ENCODE peak calls at places on chromosomes 11 and 22, in eight cellular contexts. W, I, M, N, Z, K, F and P are unnamed samples.

GRCh38 chr11:14299921-14300320 is 59.1 kb downstream of the RRAS2 start:
- DNase-seq in W (no peak), I (no peak), M (no peak), N (no peak), Z (no peak), K (no peak), F (no peak), P (no peak)

GRCh38 chr11:607971-608659 is 7.6 kb downstream of the IRF7 start:
- DNase-seq in W (no peak), I (no peak), M (no peak), N (no peak), Z (no peak), K (no peak), F (peak; percentile 66), P (no peak)

GRCh38 chr11:65811764-65812475 is 21.8 kb upstream of the SNX32 start:
- DNase-seq in W (no peak), I (no peak), M (no peak), N (no peak), Z (no peak), K (no peak), F (no peak), P (no peak)

GRCh38 chr11:72627594-72628281 is 46.5 kb downstream of the PDE2A start:
- DNase-seq in W (no peak), I (no peak), M (no peak), N (no peak), Z (no peak), K (no peak), F (no peak), P (no peak)

GRCh38 chr11:120013325-120014250 is 124.3 kb downstream of the TRIM29 start:
- DNase-seq in W (peak; percentile 62), I (no peak), M (peak; percentile 61), N (no peak), Z (no peak), K (peak; percentile 50), F (no peak), P (peak; percentile 53)

GRCh38 chr11:125036933-125037332 is 26.2 kb upstream of the SLC37A2 start:
- DNase-seq in W (no peak), I (no peak), M (no peak), N (peak; percentile 16), Z (no peak), K (no peak), F (no peak), P (peak; percentile 31)

GRCh38 chr11:18145837-18146236 is 13.5 kb downstream of the MRGPRX3 start:
- DNase-seq in W (no peak), I (no peak), M (no peak), N (no peak), Z (no peak), K (no peak), F (no peak), P (no peak)

GRCh38 chr11:113401718-113402117 is 14.1 kb downstream of the ANKK1 start:
- DNase-seq in W (peak; percentile 83), I (peak; percentile 35), M (peak; percentile 76), N (no peak), Z (peak; percentile 79), K (no peak), F (no peak), P (peak; percentile 99)

GRCh38 chr11:17890333-17890732 is 122.5 kb downstream of the SERGEF start:
- DNase-seq in W (no peak), I (no peak), M (no peak), N (no peak), Z (no peak), K (no peak), F (no peak), P (no peak)

GRCh38 chr22:17257091-17257490 is 37.9 kb upstream of the ADA2 start:
- DNase-seq in W (no peak), I (no peak), M (no peak), N (no peak), Z (no peak), K (no peak), F (no peak), P (no peak)

GRCh38 chr11:24068197-24068596 is 428.7 kb upstream of the LUZP2 start:
- DNase-seq in W (no peak), I (no peak), M (no peak), N (no peak), Z (no peak), K (no peak), F (no peak), P (no peak)

GRCh38 chr22:42697542-42698013 is 23.1 kb downstream of the A4GALT start:
- DNase-seq in W (peak; percentile 82), I (peak; percentile 56), M (peak; percentile 83), N (no peak), Z (no peak), K (no peak), F (no peak), P (peak; percentile 94)

GRCh38 chr11:69049490-69049867 is 747 bp downstream of the TPCN2 start:
- DNase-seq in W (no peak), I (no peak), M (no peak), N (no peak), Z (no peak), K (no peak), F (no peak), P (no peak)

GRCh38 chr11:111910637-111911562 is 670 bp downstream of the CRYAB start:
- DNase-seq in W (no peak), I (no peak), M (no peak), N (no peak), Z (no peak), K (no peak), F (no peak), P (no peak)

GRCh38 chr11:74717211-74717997 is 13.8 kb downstream of the CHRDL2 start:
- DNase-seq in W (no peak), I (no peak), M (no peak), N (no peak), Z (no peak), K (no peak), F (no peak), P (no peak)

DNA sequence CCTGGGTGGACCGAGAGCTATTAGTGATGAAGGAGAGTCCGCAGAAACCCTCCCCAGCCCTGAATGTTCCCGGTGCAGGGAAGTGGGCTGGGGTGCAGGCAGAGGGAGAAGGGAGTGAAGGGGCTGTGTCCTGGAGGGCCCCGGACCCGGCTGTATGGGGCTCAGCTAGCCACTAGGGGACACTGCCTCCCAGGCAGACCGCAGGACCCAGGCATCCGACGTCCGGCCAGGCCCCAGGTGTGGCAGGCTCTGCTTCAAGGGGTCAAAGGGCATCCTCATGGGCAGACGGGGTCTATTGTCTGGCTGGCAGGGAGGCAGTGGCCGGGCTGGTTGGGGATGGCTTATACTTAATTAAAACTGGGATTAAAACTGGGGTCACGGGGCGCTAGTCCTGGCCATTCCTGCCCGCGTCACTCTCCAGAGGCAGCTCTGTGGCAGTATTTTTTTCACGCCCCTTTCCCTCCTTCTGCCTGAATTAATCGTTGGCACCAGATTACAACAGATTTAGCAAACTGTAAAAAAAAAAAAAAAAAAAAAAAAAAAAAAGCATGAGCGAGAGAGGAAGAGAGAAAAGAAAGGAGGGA is 5.0 kb downstream of the FLRT1 start:
- DNase-seq in W (peak; percentile 70), I (no peak), M (peak; percentile 29), N (no peak), Z (no peak), K (no peak), F (no peak), P (peak; percentile 16)
- TF ChIP-seq CTCF in W (peak; percentile 46), I (no peak), M (peak; percentile 57), N (peak; percentile 53), Z (no peak), K (peak; percentile 59), F (peak; percentile 72), P (peak; percentile 36)

GRCh38 chr11:134978388-134979088 is 566.5 kb upstream of the B3GAT1 start:
- DNase-seq in W (no peak), I (no peak), M (no peak), N (no peak), Z (no peak), K (no peak), F (no peak), P (peak; percentile 22)
- TF ChIP-seq CTCF in W (no peak), I (no peak), M (no peak), N (no peak), Z (no peak), K (no peak), F (no peak), P (no peak)

DNA sequence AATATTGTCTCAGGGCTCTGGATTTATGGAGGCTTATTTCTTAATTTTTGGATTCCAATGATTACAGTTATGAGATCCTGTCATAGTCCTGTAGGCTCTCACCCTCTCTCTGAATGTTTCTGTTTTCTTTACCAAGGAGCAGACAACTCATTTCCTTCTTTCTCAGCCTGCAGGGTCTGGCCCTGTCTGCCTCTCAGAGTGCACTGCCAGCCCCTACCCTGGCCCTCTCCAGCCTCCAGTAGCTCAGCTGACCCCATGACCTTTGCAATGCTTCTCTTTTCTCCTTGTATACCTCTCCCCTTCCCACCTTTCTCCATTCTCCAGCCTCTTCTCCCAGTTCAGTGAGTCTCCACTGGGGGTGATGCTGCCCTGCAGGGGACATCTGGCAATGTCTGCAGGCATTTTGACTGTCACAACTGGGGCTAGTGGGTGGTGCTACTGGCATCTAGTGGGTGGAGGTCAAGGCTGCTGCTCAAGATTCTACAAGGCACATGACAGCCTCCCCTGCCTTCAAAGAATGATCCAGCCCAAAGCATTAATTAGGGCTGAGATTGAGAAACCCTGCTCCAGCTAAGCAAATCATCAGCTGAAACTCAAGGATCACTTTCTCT is 78.8 kb downstream of the APIP start:
- DNase-seq in W (peak; percentile 34), I (no peak), M (no peak), N (no peak), Z (no peak), K (no peak), F (no peak), P (no peak)
- TF ChIP-seq CTCF in W (no peak), I (no peak), M (no peak), N (no peak), Z (no peak), K (no peak), F (peak; percentile 13), P (no peak)

GRCh38 chr11:62689421-62690183 is at the start of gene LRRN4CL:
- DNase-seq in W (no peak), I (peak; percentile 89), M (peak; percentile 59), N (peak; percentile 73), Z (peak; percentile 59), K (no peak), F (no peak), P (peak; percentile 83)
- TF ChIP-seq CTCF in W (no peak), I (no peak), M (no peak), N (no peak), Z (no peak), K (no peak), F (no peak), P (no peak)

DNA sequence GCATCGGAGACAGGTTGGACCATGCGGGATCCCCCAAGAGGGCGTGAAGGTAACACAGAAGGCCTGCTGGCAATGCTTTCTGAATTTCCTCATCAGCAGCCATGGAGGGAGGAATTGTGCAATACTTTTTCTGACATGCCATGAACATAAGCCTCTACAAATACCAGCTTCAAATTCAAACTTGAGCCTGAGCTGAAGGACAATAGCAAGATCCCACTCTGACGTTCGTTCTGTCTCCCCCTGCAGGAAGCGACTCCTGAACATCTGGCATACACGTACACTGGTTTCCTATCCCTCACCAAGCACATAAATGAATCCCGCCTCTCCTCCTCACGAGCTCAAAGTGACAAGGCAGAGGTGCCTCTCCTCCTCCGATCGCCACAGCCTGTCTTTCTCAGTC is 312.2 kb downstream of the BRD1 start:
- DNase-seq in W (no peak), I (no peak), M (no peak), N (no peak), Z (no peak), K (no peak), F (no peak), P (no peak)
- TF ChIP-seq CTCF in W (no peak), I (no peak), M (no peak), N (no peak), Z (no peak), K (peak; percentile 22), F (peak; percentile 50), P (no peak)